ENCODE peak calls at places on chromosomes 4 and X, in five cellular contexts. N is tibial artery, K is cardiac fibroblast, Z is tibial nerve, O is fibroblast of the aortic adventitia. X is an unnamed sample.

GRCh38 chr4:113639311-113639710 is 122.2 kb downstream of the CAMK2D start:
- DNase-seq in N (no peak), K (no peak), Z (no peak), O (no peak), X (no peak)

GRCh38 chr4:14513471-14513870 is 488.8 kb upstream of the CPEB2 start:
- DNase-seq in N (no peak), K (peak), Z (no peak), O (no peak), X (no peak)

GRCh38 chrX:19541196-19541595 is 25.9 kb upstream of the MAP3K15 start:
- DNase-seq in N (no peak), K (no peak), Z (no peak), O (no peak), X (no peak)

GRCh38 chr4:152014280-152014679 is 253.5 kb upstream of the GATB start:
- DNase-seq in N (no peak), K (no peak), Z (no peak), O (no peak), X (no peak)

GRCh38 chr4:152257601-152258066 is 278.3 kb downstream of the FBXW7 start:
- DNase-seq in N (no peak), K (peak), Z (no peak), O (peak), X (no peak)

GRCh38 chrX:38336538-38337240 is 9.4 kb upstream of the RPGR start:
- DNase-seq in N (no peak), K (no peak), Z (no peak), O (no peak), X (no peak)

GRCh38 chr4:26032572-26033320 is 118.7 kb downstream of the SMIM20 start:
- DNase-seq in N (peak), K (peak), Z (peak), O (peak), X (peak)

GRCh38 chr4:40288547-40288946 is 46.6 kb upstream of the CHRNA9 start:
- DNase-seq in N (no peak), K (no peak), Z (no peak), O (no peak), X (no peak)

GRCh38 chr4:107202744-107203143 is 166.6 kb upstream of the DKK2 start:
- DNase-seq in N (no peak), K (no peak), Z (no peak), O (peak), X (no peak)

GRCh38 chr4:159791334-159791733 is 688.5 kb downstream of the RAPGEF2 start:
- DNase-seq in N (no peak), K (no peak), Z (no peak), O (no peak), X (no peak)

GRCh38 chr4:39732728-39733127 is 34.8 kb downstream of the UBE2K start:
- DNase-seq in N (no peak), K (peak), Z (no peak), O (peak), X (peak)

GRCh38 chr4:118270492-118270891 is 82.3 kb downstream of the PRSS12 start:
- DNase-seq in N (no peak), K (peak), Z (peak), O (peak), X (peak)

GRCh38 chr4:8615921-8616787 is 23.6 kb downstream of the CPZ start:
- DNase-seq in N (no peak), K (no peak), Z (no peak), O (no peak), X (no peak)

GRCh38 chr4:8205749-8206611 is 6.9 kb downstream of the SH3TC1 start:
- DNase-seq in N (no peak), K (no peak), Z (no peak), O (no peak), X (no peak)

GRCh38 chr4:74319506-74319905 is 11.2 kb downstream of the EPGN start:
- DNase-seq in N (no peak), K (no peak), Z (no peak), O (no peak), X (no peak)

GRCh38 chr4:90425893-90426292 is 298.7 kb downstream of the CCSER1 start:
- DNase-seq in N (no peak), K (no peak), Z (no peak), O (peak), X (no peak)

GRCh38 chrX:20514358-20514757 is 247.6 kb upstream of the RPS6KA3 start:
- DNase-seq in N (no peak), K (peak), Z (no peak), O (peak), X (peak)

DNA sequence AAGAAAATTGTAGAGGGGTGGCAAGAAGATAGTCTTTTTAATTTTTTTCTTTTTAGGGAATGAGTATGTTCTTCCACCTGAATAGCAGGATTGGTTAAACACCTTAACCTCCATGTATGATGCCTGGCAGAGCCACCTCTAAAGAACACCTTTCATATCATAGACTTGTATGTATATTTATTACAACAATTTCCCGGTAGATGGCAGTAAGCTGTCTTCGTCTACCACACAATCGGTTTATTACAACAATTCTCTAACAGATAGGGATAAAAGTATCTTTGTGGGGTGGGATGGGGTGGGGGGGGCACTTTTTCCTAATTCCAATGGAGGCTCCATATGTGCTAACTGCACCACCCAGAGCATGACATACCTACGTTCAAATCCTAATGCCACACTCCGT is 255.5 kb downstream of the LDB2 start:
- DNase-seq in N (no peak), K (peak), Z (no peak), O (peak), X (peak)
- TF ChIP-seq CTCF in N (no peak), K (no peak), Z (no peak), O (peak), X (peak)

DNA sequence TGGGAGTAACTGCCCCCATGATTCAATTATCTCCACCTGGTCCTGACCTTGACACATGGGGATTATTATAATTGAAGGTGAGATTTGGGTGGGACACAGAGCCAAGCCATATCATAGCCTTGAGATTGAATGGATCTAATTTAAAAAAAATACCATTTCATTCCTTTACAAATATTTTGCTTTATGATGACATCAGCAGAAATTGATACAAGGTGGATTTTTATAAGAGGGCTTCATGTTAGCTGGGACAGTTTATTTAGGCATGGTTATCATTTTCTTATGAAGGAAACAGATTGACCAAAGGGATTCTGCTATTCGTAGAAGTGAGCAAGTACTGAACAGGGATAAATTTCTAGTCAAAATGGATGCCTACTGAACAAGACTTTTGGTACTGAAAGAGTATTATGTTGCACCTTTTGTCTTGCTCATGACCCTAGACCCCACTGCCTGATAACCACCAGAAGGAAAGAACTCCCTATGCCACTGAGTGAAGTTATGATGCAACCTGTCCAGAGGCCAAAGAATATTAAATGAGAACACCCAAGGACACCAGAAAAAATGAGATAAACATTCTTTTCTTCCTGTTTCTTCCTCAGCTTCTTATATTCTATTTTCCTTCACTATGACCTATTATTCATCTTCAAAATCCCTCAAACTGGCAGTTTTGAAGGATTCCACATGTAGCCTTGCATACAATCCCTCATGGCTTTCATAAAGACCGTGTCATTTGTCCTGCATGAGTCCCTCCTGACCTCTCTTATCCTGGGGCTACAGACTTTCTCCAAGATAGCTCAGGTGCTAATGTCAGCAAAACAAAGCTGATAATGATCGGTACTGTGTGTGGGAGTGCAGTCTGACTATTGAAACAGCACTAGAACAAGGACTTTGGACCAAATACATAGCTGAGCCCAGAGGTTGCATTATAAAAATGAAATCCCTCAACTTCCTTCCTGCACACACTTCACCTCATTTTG is 118.3 kb downstream of the AFF2 start:
- DNase-seq in N (no peak), K (no peak), Z (no peak), O (no peak), X (no peak)
- H3K4me3 ChIP-seq in N (no peak), K (no peak), Z (no peak), O (no peak), X (no peak)

GRCh38 chr4:56430203-56430602 is 5.2 kb downstream of the PPAT start:
- DNase-seq in N (no peak), K (no peak), Z (no peak), O (no peak), X (no peak)

GRCh38 chr4:56435748-56436442 is at the start of gene PAICS:
- DNase-seq in N (peak), K (peak), Z (peak), O (peak), X (peak)

GRCh38 chr4:56434599-56435000 is 815 bp downstream of the PPAT start:
- DNase-seq in N (no peak), K (peak), Z (no peak), O (peak), X (peak)

GRCh38 chr4:56433280-56433679 is 2.1 kb downstream of the PPAT start:
- DNase-seq in N (no peak), K (no peak), Z (no peak), O (no peak), X (no peak)

GRCh38 chr4:56435001-56435747 is at the start of gene PPAT:
- DNase-seq in N (peak), K (peak), Z (peak), O (peak), X (peak)
- TF ChIP-seq CTCF in N (no peak), K (no peak), Z (peak), O (peak), X (peak)

GRCh38 chrX:130014770-130015169 is 32.3 kb downstream of the BCORL1 start:
- DNase-seq in N (no peak), K (no peak), Z (no peak), O (no peak), X (no peak)

GRCh38 chrX:130014356-130014755 is 31.9 kb downstream of the BCORL1 start:
- DNase-seq in N (no peak), K (no peak), Z (no peak), O (no peak), X (no peak)

GRCh38 chrX:130012683-130013082 is 30.2 kb downstream of the BCORL1 start:
- DNase-seq in N (no peak), K (no peak), Z (no peak), O (no peak), X (no peak)

GRCh38 chrX:130015181-130015580 is 32.7 kb downstream of the BCORL1 start:
- DNase-seq in N (no peak), K (no peak), Z (no peak), O (no peak), X (no peak)

DNA sequence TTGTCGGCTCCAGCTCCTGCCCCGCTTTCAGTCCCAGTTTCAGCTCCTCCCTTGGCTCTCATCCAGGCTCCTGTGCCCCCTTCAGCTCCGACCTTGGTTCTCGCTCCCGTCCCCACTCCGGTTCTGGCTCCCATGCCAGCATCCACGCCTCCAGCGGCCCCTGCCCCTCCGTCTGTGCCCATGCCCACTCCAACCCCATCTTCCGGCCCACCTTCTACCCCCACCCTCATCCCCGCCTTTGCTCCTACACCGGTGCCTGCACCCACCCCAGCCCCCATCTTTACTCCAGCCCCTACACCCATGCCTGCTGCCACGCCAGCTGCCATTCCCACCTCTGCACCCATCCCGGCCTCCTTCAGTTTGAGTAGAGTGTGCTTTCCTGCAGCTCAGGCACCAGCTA is 31.2 kb downstream of the BCORL1 start:
- DNase-seq in N (no peak), K (no peak), Z (no peak), O (no peak), X (no peak)
- H3K4me3 ChIP-seq in N (no peak), K (no peak), Z (no peak), O (no peak), X (no peak)

X was measured in fibroblast of villous mesenchyme.